ENCODE peak calls at places on chromosomes 6 and 20, in eight cellular contexts. V is uterus, J is heart left ventricle, F is suprapubic skin, U is SJSA1, Q is breast epithelium, R is right lobe of liver, W is NB4. A is an unnamed sample.

GRCh38 chr20:14777571-14777970 is 440.2 kb upstream of the FLRT3 start:
- DNase-seq in J (no peak), W (no peak), V (no peak), F (no peak), R (no peak), Q (no peak), U (no peak), A (no peak)

GRCh38 chr6:18080544-18080943 is 41.9 kb downstream of the NHLRC1 start:
- DNase-seq in F (no peak), U (no peak), Q (no peak), J (no peak), R (no peak), W (no peak), V (no peak), A (no peak)

GRCh38 chr6:84227044-84227433 is 404 bp downstream of the CEP162 start:
- DNase-seq in F (no peak), W (no peak), V (no peak), R (no peak), J (no peak), Q (no peak), U (peak), A (no peak)

GRCh38 chr6:18307006-18307405 is 42.7 kb upstream of the DEK start:
- DNase-seq in Q (no peak), R (no peak), U (peak), J (no peak), V (no peak), F (no peak), W (no peak), A (no peak)

GRCh38 chr6:12414096-12414675 is 124.0 kb downstream of the EDN1 start:
- DNase-seq in F (no peak), J (no peak), R (no peak), W (no peak), U (no peak), V (no peak), Q (no peak), A (no peak)

GRCh38 chr6:147077251-147077650 is 127.0 kb upstream of the STXBP5 start:
- DNase-seq in Q (peak), V (no peak), J (no peak), W (no peak), F (peak), R (no peak), U (no peak), A (no peak)

GRCh38 chr6:26097268-26097875 is 10.1 kb downstream of the HFE start:
- DNase-seq in R (no peak), U (peak), Q (peak), W (peak), F (no peak), V (peak), J (no peak), A (peak)

GRCh38 chr6:169858935-169859351 is 107.5 kb downstream of the ERMARD start:
- DNase-seq in V (no peak), W (no peak), F (no peak), Q (peak), U (no peak), R (no peak), J (no peak), A (peak)

GRCh38 chr6:20875369-20875963 is 341.2 kb downstream of the CDKAL1 start:
- DNase-seq in J (no peak), V (no peak), F (no peak), Q (no peak), U (peak), R (no peak), W (peak), A (no peak)

GRCh38 chr6:33081098-33081824 is 5.5 kb downstream of the HLA-DPB1 start:
- DNase-seq in F (no peak), R (no peak), U (no peak), V (no peak), W (no peak), J (no peak), Q (no peak), A (no peak)

GRCh38 chr6:129525055-129525454 is 184.9 kb downstream of the ARHGAP18 start:
- DNase-seq in J (no peak), V (no peak), U (peak), F (no peak), R (no peak), W (no peak), Q (no peak), A (no peak)

GRCh38 chr20:34185766-34186620 is 55.2 kb upstream of the ASIP start:
- DNase-seq in F (no peak), Q (no peak), R (no peak), V (no peak), J (no peak), W (no peak), U (no peak), A (no peak)

GRCh38 chr20:54793270-54793992 is 318.0 kb downstream of the DOK5 start:
- DNase-seq in W (no peak), F (no peak), V (no peak), Q (no peak), U (no peak), J (no peak), R (no peak), A (no peak)

GRCh38 chr20:62876441-62876825 is 14.8 kb upstream of the TCFL5 start:
- DNase-seq in Q (no peak), W (no peak), R (no peak), U (no peak), J (no peak), V (no peak), F (peak), A (no peak)

GRCh38 chr20:62872863-62873261 is 11.2 kb upstream of the TCFL5 start:
- DNase-seq in J (no peak), F (no peak), V (no peak), R (no peak), Q (no peak), W (no peak), U (no peak), A (no peak)

GRCh38 chr20:62875419-62876355 is 14.1 kb upstream of the TCFL5 start:
- DNase-seq in V (peak), U (peak), F (peak), Q (peak), W (no peak), R (no peak), J (peak), A (peak)

GRCh38 chr20:62873280-62873679 is 11.7 kb upstream of the TCFL5 start:
- DNase-seq in Q (no peak), V (no peak), R (no peak), J (no peak), F (no peak), W (no peak), U (no peak), A (no peak)

GRCh38 chr20:62874745-62875344 is 13.2 kb upstream of the TCFL5 start:
- DNase-seq in J (no peak), W (no peak), F (no peak), U (no peak), R (no peak), V (no peak), Q (no peak), A (no peak)
- H3K4me3 ChIP-seq in J (no peak), W (no peak), F (no peak), U (no peak), R (no peak), V (no peak), Q (no peak), A (no peak)

GRCh38 chr6:116666869-116667268 is 1.7 kb downstream of the ZUP1 start:
- DNase-seq in U (no peak), R (no peak), Q (no peak), W (no peak), F (no peak), V (no peak), J (no peak), A (no peak)
- H3K4me3 ChIP-seq in U (no peak), R (no peak), Q (no peak), W (peak), F (no peak), V (no peak), J (no peak), A (no peak)

DNA sequence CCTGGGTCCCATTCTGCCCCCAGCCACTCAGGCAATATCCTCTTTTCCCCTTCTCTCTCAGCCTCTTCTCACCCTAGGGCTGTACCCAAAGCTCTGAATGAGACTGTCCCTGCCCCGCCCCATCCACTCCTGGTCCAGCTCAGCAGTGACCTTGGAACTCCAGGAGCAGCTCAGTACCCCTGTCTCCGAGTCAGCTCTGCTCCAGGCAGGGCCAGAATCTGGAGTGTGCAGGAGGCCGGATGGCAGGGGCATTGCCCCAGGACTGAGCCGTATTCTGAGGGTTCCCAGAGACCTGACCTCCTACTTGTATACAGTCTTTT is 2.0 kb upstream of the RAET1G start:
- DNase-seq in J (no peak), F (peak), U (no peak), Q (no peak), V (peak), W (no peak), R (no peak), A (no peak)
- H3K4me3 ChIP-seq in J (no peak), F (peak), U (no peak), Q (no peak), V (no peak), W (no peak), R (no peak), A (no peak)

GRCh38 chr20:4369119-4369797 is 352.5 kb upstream of the PRND start:
- DNase-seq in W (no peak), R (no peak), U (no peak), J (no peak), F (no peak), V (no peak), Q (no peak), A (no peak)
- H3K4me3 ChIP-seq in W (no peak), R (no peak), U (no peak), J (no peak), F (no peak), V (no peak), Q (no peak), A (no peak)

A was measured in lower leg skin.